ENCODE peak calls at places on chromosomes 5 and 9, in four cellular contexts. D is activated CD8-positive, alpha-beta T cell treated with anti-CD3 and anti-CD28 coated beads for 36 hours; R is HFF-Myc; O is colonic mucosa. N is an unnamed sample.

GRCh38 chr9:129333613-129333960 is 155.5 kb upstream of the IER5L start:
- DNase-seq in D (no peak), R (no peak), O (no peak), N (no peak)

GRCh38 chr9:29198861-29199260 is 1625.6 kb upstream of the C9orf72 start:
- DNase-seq in D (no peak), R (no peak), O (no peak), N (no peak)

GRCh38 chr5:146565764-146566163 is 49.8 kb upstream of the GPR151 start:
- DNase-seq in D (peak), R (peak), O (peak), N (peak)

GRCh38 chr5:154866841-154867240 is 8.4 kb downstream of the CNOT8 start:
- DNase-seq in D (no peak), R (no peak), O (no peak), N (no peak)

GRCh38 chr9:136399176-136400037 is 563 bp downstream of the SNAPC4 start:
- DNase-seq in D (peak), R (no peak), O (no peak), N (no peak)

GRCh38 chr5:113489299-113489698 is 1.0 kb upstream of the MCC start:
- DNase-seq in D (peak), R (peak), O (no peak), N (no peak)

GRCh38 chr5:170353946-170354345 is 35.2 kb downstream of the KCNMB1 start:
- DNase-seq in D (no peak), R (no peak), O (no peak), N (no peak)

GRCh38 chr9:112341741-112342140 is 8.3 kb upstream of the PTBP3 start:
- DNase-seq in D (no peak), R (no peak), O (no peak), N (no peak)

GRCh38 chr5:68405026-68405684 is 189.6 kb downstream of the PIK3R1 start:
- DNase-seq in D (no peak), R (no peak), O (peak), N (no peak)

GRCh38 chr9:4486176-4486575 is 4.1 kb upstream of the SLC1A1 start:
- DNase-seq in D (no peak), R (no peak), O (no peak), N (no peak)

GRCh38 chr9:129283705-129284606 is 105.9 kb upstream of the IER5L start:
- DNase-seq in D (no peak), R (no peak), O (no peak), N (no peak)

GRCh38 chr5:96157841-96158291 is 196.2 kb upstream of the ELL2 start:
- DNase-seq in D (no peak), R (no peak), O (no peak), N (no peak)

GRCh38 chr5:36395260-36395659 is 93.6 kb upstream of the RANBP3L start:
- DNase-seq in D (no peak), R (no peak), O (no peak), N (no peak)

GRCh38 chr5:36402512-36402906 is 100.8 kb upstream of the RANBP3L start:
- DNase-seq in D (no peak), R (no peak), O (no peak), N (no peak)

GRCh38 chr5:36393656-36394438 is 92.1 kb upstream of the RANBP3L start:
- DNase-seq in D (no peak), R (no peak), O (no peak), N (no peak)

GRCh38 chr5:36396640-36397039 is 94.9 kb upstream of the RANBP3L start:
- DNase-seq in D (no peak), R (no peak), O (no peak), N (no peak)

DNA sequence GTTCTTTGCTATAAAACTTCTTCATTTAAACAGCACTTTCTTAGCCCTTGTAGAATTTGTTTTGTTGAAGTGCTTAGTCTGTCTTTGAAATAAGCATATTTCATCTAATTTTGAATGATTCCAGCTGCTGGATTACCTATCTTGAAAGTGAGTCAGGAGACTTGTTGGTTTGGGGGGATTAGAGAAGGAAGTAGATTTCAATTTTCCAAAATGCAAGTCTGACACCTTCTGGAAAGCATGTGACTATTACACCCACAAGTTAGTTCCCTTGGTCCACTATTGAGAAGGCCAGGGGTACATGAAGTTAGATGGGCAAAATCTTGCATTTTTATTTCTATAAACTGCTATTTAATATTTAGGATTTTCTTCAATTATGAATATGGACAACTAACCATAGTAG is 96.4 kb upstream of the RANBP3L start:
- DNase-seq in D (no peak), R (no peak), O (no peak), N (no peak)
- TF ChIP-seq CTCF in D (no peak), R (peak), O (no peak), N (peak)

DNA sequence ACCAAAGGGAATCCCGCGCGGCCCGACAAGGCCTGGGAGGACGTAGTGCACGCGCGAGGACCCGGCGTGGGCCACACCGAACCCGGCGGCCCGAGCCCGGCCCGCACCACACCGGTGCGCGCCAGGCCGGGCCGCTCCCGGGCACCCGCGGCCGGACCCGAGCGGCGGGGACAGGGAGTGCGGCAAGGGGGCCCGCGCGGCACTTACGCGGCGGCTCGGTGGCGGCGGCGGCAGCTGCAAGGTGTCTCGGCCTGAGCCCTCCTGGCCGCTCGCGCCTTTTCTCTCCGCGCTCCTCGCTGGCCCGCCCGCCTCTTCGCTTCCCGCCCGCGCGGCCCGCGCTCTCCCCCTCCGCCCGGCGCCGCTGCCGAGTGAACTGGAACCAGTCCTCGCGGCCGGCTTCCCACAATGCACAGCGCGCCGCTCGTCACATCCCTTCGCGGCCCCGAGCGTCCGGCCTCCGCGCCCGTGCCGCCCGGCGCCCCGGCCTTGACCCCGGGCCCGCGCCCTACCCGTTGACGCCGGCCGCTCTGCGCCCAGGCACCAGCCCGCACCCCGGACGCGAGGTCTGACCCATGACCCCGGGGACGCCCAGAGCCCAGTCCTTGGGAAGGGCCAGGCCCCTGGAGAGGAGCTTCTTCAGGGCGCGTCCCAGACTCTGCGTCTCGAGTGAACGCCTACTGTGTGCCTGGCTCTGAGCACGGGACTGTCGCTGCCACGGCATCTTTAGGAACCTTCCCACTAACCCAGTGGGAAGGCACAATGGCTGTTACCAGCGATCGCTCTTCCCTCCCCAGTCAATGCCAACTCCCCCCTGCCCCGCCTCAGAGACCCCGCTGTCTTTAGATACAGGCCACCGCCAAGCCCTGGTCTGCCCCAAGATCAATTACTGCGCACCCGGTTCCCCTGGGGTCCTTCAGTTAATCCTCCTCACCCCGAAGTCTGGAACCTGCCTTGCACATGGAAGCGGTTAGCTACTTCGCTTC is at the start of gene MACROH2A1:
- DNase-seq in D (peak), R (no peak), O (peak), N (peak)
- TF ChIP-seq CTCF in D (no peak), R (no peak), O (no peak), N (no peak)

GRCh38 chr5:133403741-133404364 is 208.5 kb downstream of the FSTL4 start:
- DNase-seq in D (no peak), R (no peak), O (no peak), N (no peak)

GRCh38 chr5:133405275-133406034 is 206.9 kb downstream of the FSTL4 start:
- DNase-seq in D (no peak), R (no peak), O (no peak), N (no peak)

GRCh38 chr5:133406208-133406607 is 206.1 kb downstream of the FSTL4 start:
- DNase-seq in D (no peak), R (no peak), O (no peak), N (no peak)

GRCh38 chr5:133402781-133403180 is 209.6 kb downstream of the FSTL4 start:
- DNase-seq in D (no peak), R (no peak), O (no peak), N (no peak)

GRCh38 chr5:133404724-133405123 is 207.6 kb downstream of the FSTL4 start:
- DNase-seq in D (peak), R (no peak), O (no peak), N (no peak)
- TF ChIP-seq CTCF in D (no peak), R (peak), O (no peak), N (peak)

DNA sequence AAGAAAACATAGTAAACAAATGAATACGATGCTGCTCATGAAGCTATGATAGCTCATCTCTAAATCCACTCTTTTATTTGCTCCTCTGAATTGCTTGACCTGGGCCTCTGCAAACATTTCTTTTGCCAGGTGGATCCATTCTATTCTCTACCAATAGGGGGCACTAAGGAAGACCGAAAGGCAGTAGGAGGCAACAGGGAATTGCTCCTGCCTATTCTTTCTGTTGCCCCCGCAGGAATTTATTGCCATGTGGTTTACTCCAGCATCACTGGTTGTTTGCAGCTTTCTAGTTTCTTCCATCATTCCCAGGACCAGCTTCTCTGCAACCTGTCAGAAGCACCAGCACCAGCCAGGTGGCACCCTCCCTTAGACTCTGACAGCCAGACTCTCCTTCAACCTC is 5.3 kb downstream of the GAPT start:
- DNase-seq in D (no peak), R (no peak), O (no peak), N (no peak)
- TF ChIP-seq CTCF in D (peak), R (peak), O (no peak), N (peak)

GRCh38 chr5:32325616-32326015 is 12.9 kb upstream of the MTMR12 start:
- DNase-seq in D (no peak), R (no peak), O (no peak), N (no peak)
- TF ChIP-seq CTCF in D (no peak), R (no peak), O (no peak), N (no peak)

GRCh38 chr9:91427873-91428272 is 4.2 kb upstream of the NFIL3 start:
- DNase-seq in D (no peak), R (no peak), O (no peak), N (no peak)

GRCh38 chr9:91428431-91428830 is 4.8 kb upstream of the NFIL3 start:
- DNase-seq in D (no peak), R (no peak), O (no peak), N (no peak)

GRCh38 chr9:91424403-91425176 is 958 bp upstream of the NFIL3 start:
- DNase-seq in D (peak), R (no peak), O (peak), N (peak)

GRCh38 chr9:91425270-91425669 is 1.6 kb upstream of the NFIL3 start:
- DNase-seq in D (peak), R (no peak), O (no peak), N (no peak)

DNA sequence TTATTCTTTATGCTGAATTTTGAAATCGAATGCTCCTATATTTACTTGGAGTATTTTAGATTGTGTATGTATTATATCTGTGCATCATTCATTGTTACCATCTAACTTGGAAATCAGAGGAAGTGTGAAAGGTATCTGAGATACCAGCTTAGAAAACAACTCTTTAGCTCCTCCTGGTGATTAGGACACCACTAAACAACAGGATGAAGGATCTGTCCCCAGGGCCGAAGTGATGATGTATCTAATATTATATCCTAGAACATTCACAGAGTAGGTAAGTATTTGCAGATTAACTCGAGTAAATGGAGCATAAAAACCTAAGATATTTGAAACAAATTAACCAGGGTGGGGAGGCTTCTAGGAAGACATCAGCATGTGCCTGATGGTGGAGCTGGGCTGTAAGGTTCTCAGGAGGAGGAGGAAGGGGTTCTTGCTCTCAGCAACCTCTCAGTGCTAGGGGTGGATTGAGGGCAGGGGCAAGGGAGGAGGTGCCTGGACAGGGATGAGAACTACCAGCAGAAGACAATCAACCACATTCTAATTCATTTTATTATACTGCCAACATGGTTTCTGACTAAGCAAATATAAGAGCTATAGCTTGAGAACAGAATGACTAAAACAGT is 2.6 kb upstream of the NFIL3 start:
- DNase-seq in D (no peak), R (no peak), O (no peak), N (no peak)
- TF ChIP-seq CTCF in D (peak), R (peak), O (peak), N (peak)

GRCh38 chr5:67245259-67245846 is 48.8 kb upstream of the CD180 start:
- DNase-seq in D (no peak), R (no peak), O (no peak), N (no peak)

GRCh38 chr5:67244345-67244793 is 47.8 kb upstream of the CD180 start:
- DNase-seq in D (no peak), R (no peak), O (no peak), N (no peak)

GRCh38 chr5:67246546-67246945 is 49.9 kb upstream of the CD180 start:
- DNase-seq in D (no peak), R (no peak), O (no peak), N (no peak)

GRCh38 chr5:67243944-67244343 is 47.3 kb upstream of the CD180 start:
- DNase-seq in D (no peak), R (no peak), O (no peak), N (no peak)

GRCh38 chr5:67246108-67246507 is 49.5 kb upstream of the CD180 start:
- DNase-seq in D (peak), R (peak), O (peak), N (no peak)
- TF ChIP-seq CTCF in D (peak), R (peak), O (peak), N (peak)

N was measured in progenitor cell of endocrine pancreas.